ENCODE peak calls at places on chromosomes 11 and 22, in five cellular contexts. A, K, N, P and C are unnamed samples.

GRCh38 chr11:111730871-111731591 is 35.2 kb downstream of the PPP2R1B start:
- DNase-seq in A (peak), K (peak), N (no peak), P (peak), C (no peak)

GRCh38 chr11:82692981-82693380 is 40.7 kb downstream of the FAM181B start:
- DNase-seq in A (no peak), K (no peak), N (no peak), P (no peak), C (no peak)

GRCh38 chr11:44950036-44950624 is 553 bp downstream of the TP53I11 start:
- DNase-seq in A (no peak), K (peak), N (no peak), P (no peak), C (no peak)

GRCh38 chr11:77197626-77198320 is 69.7 kb downstream of the MYO7A start:
- DNase-seq in A (no peak), K (no peak), N (no peak), P (no peak), C (no peak)

GRCh38 chr11:14972581-14973490 is 685 bp upstream of the CALCA start:
- DNase-seq in A (no peak), K (no peak), N (no peak), P (no peak), C (no peak)

GRCh38 chr22:36415415-36416168 is 27.8 kb upstream of the MYH9 start:
- DNase-seq in A (no peak), K (no peak), N (peak), P (no peak), C (no peak)

GRCh38 chr11:64663656-64664055 is 59.3 kb downstream of the NRXN2 start:
- DNase-seq in A (no peak), K (no peak), N (no peak), P (no peak), C (no peak)

GRCh38 chr11:110347660-110348059 is 51.2 kb upstream of the RDX start:
- DNase-seq in A (no peak), K (no peak), N (no peak), P (no peak), C (no peak)

GRCh38 chr22:46609724-46610161 is 10.4 kb upstream of the GRAMD4 start:
- DNase-seq in A (no peak), K (no peak), N (no peak), P (no peak), C (no peak)

GRCh38 chr11:96137357-96137756 is 205.6 kb downstream of the MAML2 start:
- DNase-seq in A (no peak), K (no peak), N (no peak), P (no peak), C (no peak)

GRCh38 chr11:107042748-107043147 is 24.5 kb upstream of the GUCY1A2 start:
- DNase-seq in A (no peak), K (no peak), N (no peak), P (no peak), C (no peak)

GRCh38 chr11:132080121-132080520 is 709.7 kb downstream of the NTM start:
- DNase-seq in A (peak), K (no peak), N (no peak), P (no peak), C (no peak)

GRCh38 chr22:50576070-50576469 is 2.2 kb downstream of the CPT1B start:
- DNase-seq in A (peak), K (no peak), N (no peak), P (peak), C (no peak)

GRCh38 chr22:43782448-43782847 is 29.7 kb downstream of the EFCAB6 start:
- DNase-seq in A (no peak), K (no peak), N (no peak), P (no peak), C (no peak)

GRCh38 chr22:47625531-47626427 is 863.3 kb downstream of the TBC1D22A start:
- DNase-seq in A (no peak), K (no peak), N (no peak), P (no peak), C (no peak)

GRCh38 chr22:38069372-38070249 is 12.4 kb downstream of the PICK1 start:
- DNase-seq in A (no peak), K (peak), N (no peak), P (no peak), C (peak)

GRCh38 chr11:70525006-70525405 is 126.7 kb downstream of the CTTN start:
- DNase-seq in A (peak), K (no peak), N (no peak), P (no peak), C (no peak)

GRCh38 chr22:40220316-40221054 is 42.8 kb downstream of the TNRC6B start:
- DNase-seq in A (peak), K (no peak), N (no peak), P (no peak), C (no peak)

GRCh38 chr11:111064118-111064517 is 181.4 kb upstream of the POU2AF2 start:
- DNase-seq in A (no peak), K (no peak), N (no peak), P (peak), C (peak)

GRCh38 chr11:77993902-77994301 is 566 bp downstream of the INTS4 start:
- DNase-seq in A (no peak), K (no peak), N (peak), P (no peak), C (no peak)

GRCh38 chr22:33380789-33381530 is 322.8 kb upstream of the SYN3 start:
- DNase-seq in A (peak), K (peak), N (peak), P (peak), C (peak)

GRCh38 chr11:70454197-70454767 is 56.0 kb downstream of the CTTN start:
- DNase-seq in A (no peak), K (no peak), N (peak), P (peak), C (no peak)

GRCh38 chr11:128500488-128500887 is 86.9 kb downstream of the ETS1 start:
- DNase-seq in A (no peak), K (no peak), N (no peak), P (no peak), C (no peak)

GRCh38 chr11:110158317-110159200 is 65.4 kb downstream of the ZC3H12C start:
- DNase-seq in A (no peak), K (no peak), N (no peak), P (no peak), C (no peak)

GRCh38 chr11:121048464-121049233 is 24.7 kb downstream of the TBCEL start:
- DNase-seq in A (peak), K (no peak), N (no peak), P (no peak), C (no peak)

GRCh38 chr11:69212121-69213110 is 56.7 kb downstream of the SMIM38 start:
- DNase-seq in A (no peak), K (no peak), N (no peak), P (no peak), C (no peak)

GRCh38 chr22:38788417-38788816 is 5.5 kb downstream of the DNAL4 start:
- DNase-seq in A (peak), K (peak), N (no peak), P (peak), C (peak)

GRCh38 chr11:117950320-117950719 is 21.1 kb upstream of the TMPRSS13 start:
- DNase-seq in A (no peak), K (no peak), N (no peak), P (no peak), C (no peak)

GRCh38 chr11:118619444-118620205 is 12.2 kb downstream of the PHLDB1 start:
- DNase-seq in A (peak), K (peak), N (no peak), P (peak), C (peak)

GRCh38 chr11:100671471-100671870 is 15.6 kb upstream of the ARHGAP42 start:
- DNase-seq in A (no peak), K (no peak), N (no peak), P (no peak), C (no peak)

GRCh38 chr11:43947003-43947500 is 4.6 kb downstream of the C11orf96 start:
- DNase-seq in A (peak), K (no peak), N (peak), P (no peak), C (no peak)

DNA sequence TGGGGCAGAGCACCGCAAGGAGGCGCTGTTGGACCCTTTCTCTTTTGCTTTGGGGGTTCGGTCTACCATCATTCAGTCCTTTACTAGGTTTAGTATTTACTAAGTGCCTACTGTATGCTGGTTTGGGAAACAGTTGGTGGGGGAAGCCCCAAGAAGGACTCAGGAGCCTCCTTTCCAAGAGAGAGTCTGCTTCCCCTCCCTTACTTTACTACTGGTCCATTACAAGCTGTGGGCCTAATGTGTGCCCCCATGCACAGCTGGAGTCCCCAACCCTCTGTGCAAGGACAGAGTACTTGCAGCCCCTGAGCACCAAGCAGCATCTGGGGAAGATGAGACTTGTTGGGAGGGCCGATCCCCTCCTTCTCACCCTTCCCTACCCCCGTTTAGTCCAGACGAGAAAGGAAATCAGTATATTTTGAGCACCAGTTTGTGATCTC is 876 bp upstream of the UBE2L6 start:
- DNase-seq in A (peak), K (peak), N (peak), P (no peak), C (peak)
- TF ChIP-seq CTCF in A (peak), K (peak), N (peak), P (peak), C (peak)

GRCh38 chr11:92225206-92225562 is 566 bp downstream of the FAT3 start:
- DNase-seq in A (peak), K (peak), N (no peak), P (no peak), C (no peak)

GRCh38 chr11:92226331-92227232 is 2.0 kb downstream of the FAT3 start:
- DNase-seq in A (peak), K (peak), N (no peak), P (no peak), C (no peak)

GRCh38 chr11:92224394-92225205 is at the start of gene FAT3:
- DNase-seq in A (peak), K (peak), N (no peak), P (peak), C (peak)

GRCh38 chr11:92227233-92227593 is 2.6 kb downstream of the FAT3 start:
- DNase-seq in A (no peak), K (no peak), N (no peak), P (no peak), C (no peak)

GRCh38 chr11:92225563-92226308 is 1.1 kb downstream of the FAT3 start:
- DNase-seq in A (peak), K (peak), N (no peak), P (no peak), C (no peak)
- TF ChIP-seq CTCF in A (no peak), K (peak), N (no peak), P (peak), C (no peak)

DNA sequence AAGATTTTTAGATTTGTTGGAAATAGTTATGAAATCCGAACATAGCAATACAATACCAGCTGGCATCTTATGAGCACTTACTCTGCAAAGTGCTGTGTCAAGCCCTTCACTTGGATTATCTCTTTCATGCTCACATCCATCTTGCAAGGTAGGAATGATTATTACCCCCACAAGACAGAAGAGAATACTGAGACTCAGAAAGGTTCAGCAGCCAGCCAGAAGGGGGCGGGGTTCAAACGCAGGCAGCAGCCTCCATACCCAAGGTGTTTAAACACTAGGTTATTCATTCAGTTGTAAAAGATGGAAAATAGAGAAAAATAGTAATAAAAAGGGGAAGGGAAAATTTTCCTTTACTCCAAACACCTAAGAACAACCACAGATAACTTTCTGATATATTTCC is 158.5 kb downstream of the CCDC34 start:
- DNase-seq in A (no peak), K (no peak), N (peak), P (no peak), C (no peak)
- TF ChIP-seq CTCF in A (peak), K (peak), N (peak), P (peak), C (peak)

DNA sequence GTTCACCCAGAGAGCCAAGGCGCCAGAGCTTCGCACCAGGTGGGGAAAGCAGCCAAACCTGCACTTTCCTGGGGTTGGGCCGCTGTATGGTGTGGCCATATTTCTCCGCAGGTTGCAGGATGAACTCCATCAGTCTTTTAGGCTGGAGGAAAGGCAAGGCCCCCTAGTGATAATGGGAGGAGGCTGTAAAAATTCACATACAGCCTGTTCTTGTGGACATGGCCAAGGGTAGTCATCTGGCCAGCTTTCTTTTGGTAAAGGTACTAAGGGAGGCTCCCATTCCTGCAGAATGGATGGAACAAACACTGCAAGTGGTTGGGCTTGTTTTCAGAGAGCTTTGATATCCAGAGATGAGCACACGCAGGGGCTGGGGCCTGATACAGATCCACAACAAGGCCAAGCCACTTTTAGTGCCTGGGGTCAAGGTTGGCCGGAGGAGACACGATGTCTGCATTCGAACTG is 29.6 kb downstream of the C22orf31 start:
- DNase-seq in A (no peak), K (no peak), N (no peak), P (no peak), C (no peak)
- TF ChIP-seq CTCF in A (no peak), K (no peak), N (no peak), P (no peak), C (no peak)

GRCh38 chr11:7448126-7448525 is 37.2 kb upstream of the OLFML1 start:
- DNase-seq in A (no peak), K (no peak), N (no peak), P (no peak), C (no peak)
- TF ChIP-seq CTCF in A (no peak), K (no peak), N (no peak), P (no peak), C (no peak)

GRCh38 chr11:40924915-40925314 is 534.5 kb downstream of the LRRC4C start:
- DNase-seq in A (peak), K (peak), N (no peak), P (no peak), C (no peak)
- TF ChIP-seq CTCF in A (no peak), K (no peak), N (no peak), P (no peak), C (no peak)

GRCh38 chr11:68081691-68082090 is 39.5 kb downstream of the CHKA start:
- DNase-seq in A (peak), K (no peak), N (no peak), P (peak), C (no peak)
- TF ChIP-seq CTCF in A (no peak), K (no peak), N (no peak), P (no peak), C (no peak)

GRCh38 chr11:1779034-1779805 is 15.5 kb upstream of the CTSD start:
- DNase-seq in A (no peak), K (no peak), N (no peak), P (no peak), C (no peak)
- TF ChIP-seq CTCF in A (no peak), K (no peak), N (no peak), P (no peak), C (no peak)